ENCODE peak calls at places on chromosomes 2 and 18, in six cellular contexts. K is endodermal cell, Z is stomach, A is esophagus squamous epithelium, O is cardiac muscle cell, Y is tibial artery. P is an unnamed sample.

GRCh38 chr2:186572705-186573104 is 17.2 kb upstream of the ITGAV start:
- DNase-seq in O (no peak), Z (peak; percentile 38), K (no peak), A (no peak), Y (no peak), P (no peak)

GRCh38 chr2:198168651-198169050 is 364.3 kb downstream of the PLCL1 start:
- DNase-seq in K (no peak), O (no peak), Y (no peak), Z (no peak), A (no peak), P (no peak)

GRCh38 chr2:8247905-8248622 is 433.8 kb upstream of the ID2 start:
- DNase-seq in Z (no peak), Y (peak; percentile 47), K (peak; percentile 24), A (no peak), O (no peak), P (no peak)

GRCh38 chr2:16394072-16394985 is 271.3 kb downstream of the CYRIA start:
- DNase-seq in O (no peak), A (no peak), Z (no peak), K (no peak), Y (no peak), P (no peak)

GRCh38 chr18:10460414-10461018 is 6.1 kb downstream of the APCDD1 start:
- DNase-seq in K (no peak), O (no peak), Z (no peak), Y (no peak), A (no peak), P (no peak)

GRCh38 chr2:24958411-24958935 is 13.3 kb downstream of the DNAJC27 start:
- DNase-seq in K (no peak), O (no peak), Y (no peak), A (no peak), Z (no peak), P (no peak)

GRCh38 chr2:136319227-136319626 is 201.3 kb upstream of the CXCR4 start:
- DNase-seq in Y (no peak), Z (no peak), A (no peak), K (peak; percentile 82), O (no peak), P (no peak)

GRCh38 chr18:34746614-34747013 is 36.5 kb downstream of the DTNA start:
- DNase-seq in Z (no peak), A (no peak), K (no peak), O (no peak), Y (no peak), P (no peak)

GRCh38 chr2:45836316-45836715 is 184.8 kb downstream of the PRKCE start:
- DNase-seq in Z (no peak), A (no peak), O (no peak), K (peak; percentile 75), Y (no peak), P (no peak)

GRCh38 chr2:222844323-222844722 is 16.5 kb upstream of the ACSL3 start:
- DNase-seq in K (no peak), A (no peak), Y (peak; percentile 21), O (peak; percentile 84), Z (no peak), P (no peak)

GRCh38 chr18:28178720-28179119 is 1.8 kb upstream of the CDH2 start:
- DNase-seq in Y (no peak), A (no peak), K (peak; percentile 77), O (no peak), Z (no peak), P (no peak)

GRCh38 chr2:229226372-229226771 is 44.7 kb downstream of the PID1 start:
- DNase-seq in A (no peak), Z (no peak), Y (peak; percentile 43), O (no peak), K (no peak), P (no peak)

GRCh38 chr2:39542523-39542922 is 105.4 kb upstream of the MAP4K3 start:
- DNase-seq in A (no peak), Y (no peak), Z (no peak), K (no peak), O (no peak), P (no peak)

GRCh38 chr2:16608661-16609643 is 56.7 kb downstream of the CYRIA start:
- DNase-seq in Y (peak; percentile 80), O (peak; percentile 85), K (peak; percentile 98), Z (peak; percentile 84), A (peak; percentile 30), P (peak; percentile 83)

GRCh38 chr2:122643725-122644329 is 888.4 kb downstream of the TSN start:
- DNase-seq in O (peak; percentile 90), K (no peak), A (no peak), Z (no peak), Y (no peak), P (no peak)

GRCh38 chr2:23939054-23939436 is 1.2 kb upstream of the UBXN2A start:
- DNase-seq in Z (no peak), Y (no peak), K (no peak), O (peak; percentile 68), A (no peak), P (no peak)

GRCh38 chr2:8500124-8501054 is 181.5 kb upstream of the ID2 start:
- DNase-seq in A (no peak), O (peak; percentile 21), Y (no peak), Z (no peak), K (no peak), P (no peak)

GRCh38 chr2:68739261-68740183 is 4.9 kb downstream of the ARHGAP25 start:
- DNase-seq in O (no peak), A (no peak), Y (no peak), K (no peak), Z (no peak), P (no peak)

GRCh38 chr2:239019193-239019581 is 171.3 kb downstream of the TWIST2 start:
- DNase-seq in Z (no peak), Y (no peak), K (peak; percentile 38), O (no peak), A (no peak), P (no peak)

GRCh38 chr18:21742323-21742687 is 1.7 kb downstream of the MIB1 start:
- DNase-seq in O (no peak), Z (no peak), A (no peak), K (no peak), Y (no peak), P (no peak)

GRCh38 chr2:64645014-64645418 is 8.7 kb downstream of the SERTAD2 start:
- DNase-seq in O (peak; percentile 82), Y (peak; percentile 58), K (peak; percentile 92), Z (peak; percentile 52), A (no peak), P (no peak)

GRCh38 chr18:58046794-58047555 is 2.9 kb downstream of the NEDD4L start:
- DNase-seq in Y (no peak), A (no peak), Z (no peak), K (no peak), O (no peak), P (no peak)

GRCh38 chr2:112708968-112709367 is 11.9 kb upstream of the NT5DC4 start:
- DNase-seq in K (no peak), O (no peak), A (no peak), Z (no peak), Y (no peak), P (no peak)

GRCh38 chr2:112709703-112710102 is 11.1 kb upstream of the NT5DC4 start:
- DNase-seq in Z (no peak), Y (no peak), K (no peak), O (no peak), A (no peak), P (no peak)

GRCh38 chr2:112706170-112706664 is 14.6 kb upstream of the NT5DC4 start:
- DNase-seq in Z (no peak), A (no peak), O (peak; percentile 82), K (no peak), Y (no peak), P (no peak)

GRCh38 chr2:112703684-112704083 is 17.1 kb upstream of the NT5DC4 start:
- DNase-seq in Z (no peak), K (no peak), O (no peak), Y (no peak), A (no peak), P (no peak)

DNA sequence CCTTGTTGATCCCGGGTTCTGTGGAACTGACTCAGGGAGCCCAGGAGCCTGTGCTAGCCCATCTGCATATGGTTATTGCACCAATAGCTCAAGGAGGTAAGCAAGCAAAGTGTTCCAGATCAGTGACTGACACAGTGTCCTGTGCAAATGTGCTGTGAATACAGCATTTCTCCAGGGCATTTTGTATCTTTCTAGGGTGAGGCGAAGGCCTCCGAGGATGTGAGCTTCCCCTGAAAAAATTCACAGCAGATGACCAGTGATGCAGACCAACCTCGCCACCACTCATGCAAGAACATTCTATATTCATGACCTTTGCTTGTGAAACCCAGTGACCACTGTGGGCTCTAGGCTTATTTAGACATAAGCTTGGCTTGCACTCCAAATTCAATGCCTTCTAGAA is 15.2 kb upstream of the NT5DC4 start:
- DNase-seq in A (no peak), O (peak; percentile 34), K (no peak), Y (no peak), Z (no peak), P (no peak)
- H3K27ac ChIP-seq in A (no peak overlapping the region), O (no peak overlapping the region), K (no peak overlapping the region), Y (no peak overlapping the region), Z (no peak overlapping the region), P (no peak overlapping the region)

GRCh38 chr18:48767090-48767670 is 183.6 kb downstream of the SMAD7 start:
- DNase-seq in Y (no peak), A (no peak), Z (no peak), O (peak; percentile 28), K (no peak), P (no peak)

GRCh38 chr18:48770243-48770642 is 180.5 kb downstream of the SMAD7 start:
- DNase-seq in Z (no peak), O (no peak), Y (no peak), A (no peak), K (no peak), P (no peak)

GRCh38 chr18:48766487-48766886 is 184.3 kb downstream of the SMAD7 start:
- DNase-seq in A (no peak), Y (no peak), O (no peak), K (no peak), Z (no peak), P (no peak)

GRCh38 chr18:48771641-48772380 is 179.0 kb downstream of the SMAD7 start:
- DNase-seq in K (no peak), A (no peak), O (no peak), Y (no peak), Z (peak; percentile 50), P (no peak)

DNA sequence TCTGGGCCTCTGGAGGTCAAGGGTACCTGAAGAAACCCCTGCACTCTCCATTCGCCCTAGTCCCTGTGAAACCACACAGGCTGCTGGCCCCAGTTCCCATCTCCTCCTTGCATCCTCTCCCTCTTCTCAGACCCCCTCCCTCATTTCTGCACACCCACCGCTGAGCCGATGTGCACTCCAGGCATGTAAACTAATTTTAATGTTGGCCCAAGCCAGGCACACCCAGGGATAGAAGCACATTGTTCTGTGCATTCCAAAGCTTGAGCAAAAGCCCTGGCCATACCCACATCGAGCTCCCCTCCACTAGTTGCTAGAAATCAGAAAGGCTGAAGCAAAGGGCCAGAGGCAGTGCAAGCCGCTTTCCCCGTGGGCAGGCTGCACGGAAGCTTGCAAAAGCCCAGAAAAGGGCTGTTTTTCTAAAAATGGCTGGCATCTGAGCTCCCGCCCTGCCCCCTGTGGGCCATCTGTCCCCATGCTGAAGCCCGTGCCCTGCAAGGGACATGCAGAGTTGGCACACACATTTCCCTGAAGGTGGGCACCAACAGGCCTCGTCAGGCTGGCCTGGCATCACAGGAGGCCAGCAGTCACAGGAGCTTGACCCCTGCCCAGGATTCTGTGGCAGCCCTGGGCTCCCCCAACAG is 181.6 kb downstream of the SMAD7 start:
- DNase-seq in Y (no peak), K (no peak), A (no peak), O (no peak), Z (no peak), P (no peak)
- TF ChIP-seq CTCF in Y (peak; percentile 31), K (peak; percentile 53), A (no peak), O (no peak), Z (no peak), P (no peak)

GRCh38 chr18:23587220-23587642 is 925 bp upstream of the NPC1 start:
- DNase-seq in K (no peak), A (no peak), Y (no peak), Z (no peak), O (no peak), P (no peak)
- H3K4me3 ChIP-seq in K (peak overlapping the region; percentile 99), A (peak overlapping the region; percentile 87), Y (peak overlapping the region; percentile 80), Z (peak overlapping the region; percentile 74), O (peak overlapping the region; percentile 62), P (peak overlapping the region; percentile 94)

GRCh38 chr18:12313530-12314245 is 5.6 kb downstream of the TUBB6 start:
- DNase-seq in O (no peak), K (no peak), Z (no peak), A (no peak), Y (no peak), P (no peak)
- H3K27ac ChIP-seq in O (no peak overlapping the region), K (no peak overlapping the region), Z (peak overlapping the region; percentile 62), A (peak overlapping the region; percentile 80), Y (peak overlapping the region; percentile 62), P (peak overlapping the region; percentile 72)